ENCODE peak calls at places on chromosomes 13 and 19, in six cellular contexts. W, M, C, H, G and U are unnamed samples.

GRCh38 chr13:94431569-94431968 is 47.9 kb downstream of the DCT start:
- DNase-seq in W (no peak), M (no peak), C (no peak), H (no peak), G (no peak), U (no peak)

GRCh38 chr13:61918841-61919240 is 503.2 kb upstream of the PCDH20 start:
- DNase-seq in W (no peak), M (no peak), C (no peak), H (no peak), G (no peak), U (no peak)

GRCh38 chr13:49308977-49309408 is 61.3 kb downstream of the CDADC1 start:
- DNase-seq in W (no peak), M (no peak), C (no peak), H (peak), G (no peak), U (no peak)

GRCh38 chr13:49020940-49021548 is 45.3 kb downstream of the FNDC3A start:
- DNase-seq in W (no peak), M (no peak), C (no peak), H (no peak), G (peak), U (no peak)

GRCh38 chr13:19178901-19179593 is 2.6 kb downstream of the TUBA3C start:
- DNase-seq in W (no peak), M (no peak), C (no peak), H (no peak), G (no peak), U (no peak)

GRCh38 chr19:10356431-10356830 is 17.0 kb upstream of the ICAM3 start:
- DNase-seq in W (no peak), M (no peak), C (no peak), H (no peak), G (peak), U (no peak)

GRCh38 chr13:91868351-91868750 is 469.9 kb downstream of the GPC5 start:
- DNase-seq in W (no peak), M (no peak), C (no peak), H (no peak), G (no peak), U (no peak)

GRCh38 chr19:48506138-48506733 is 5.4 kb downstream of the LMTK3 start:
- DNase-seq in W (no peak), M (no peak), C (no peak), H (no peak), G (peak), U (no peak)

GRCh38 chr13:94842901-94843300 is 130.6 kb upstream of the SOX21 start:
- DNase-seq in W (no peak), M (no peak), C (no peak), H (no peak), G (no peak), U (no peak)

GRCh38 chr19:49533551-49534488 is 6.0 kb downstream of the RCN3 start:
- DNase-seq in W (peak), M (peak), C (peak), H (peak), G (peak), U (peak)

GRCh38 chr13:73325351-73326214 is 266.8 kb downstream of the KLF5 start:
- DNase-seq in W (no peak), M (peak), C (no peak), H (no peak), G (no peak), U (no peak)

GRCh38 chr19:49894011-49894664 is 2.5 kb downstream of the IL4I1 start:
- DNase-seq in W (no peak), M (no peak), C (no peak), H (no peak), G (no peak), U (no peak)

GRCh38 chr13:26584713-26585112 is 27.2 kb downstream of the WASF3 start:
- DNase-seq in W (no peak), M (no peak), C (no peak), H (no peak), G (no peak), U (no peak)

DNA sequence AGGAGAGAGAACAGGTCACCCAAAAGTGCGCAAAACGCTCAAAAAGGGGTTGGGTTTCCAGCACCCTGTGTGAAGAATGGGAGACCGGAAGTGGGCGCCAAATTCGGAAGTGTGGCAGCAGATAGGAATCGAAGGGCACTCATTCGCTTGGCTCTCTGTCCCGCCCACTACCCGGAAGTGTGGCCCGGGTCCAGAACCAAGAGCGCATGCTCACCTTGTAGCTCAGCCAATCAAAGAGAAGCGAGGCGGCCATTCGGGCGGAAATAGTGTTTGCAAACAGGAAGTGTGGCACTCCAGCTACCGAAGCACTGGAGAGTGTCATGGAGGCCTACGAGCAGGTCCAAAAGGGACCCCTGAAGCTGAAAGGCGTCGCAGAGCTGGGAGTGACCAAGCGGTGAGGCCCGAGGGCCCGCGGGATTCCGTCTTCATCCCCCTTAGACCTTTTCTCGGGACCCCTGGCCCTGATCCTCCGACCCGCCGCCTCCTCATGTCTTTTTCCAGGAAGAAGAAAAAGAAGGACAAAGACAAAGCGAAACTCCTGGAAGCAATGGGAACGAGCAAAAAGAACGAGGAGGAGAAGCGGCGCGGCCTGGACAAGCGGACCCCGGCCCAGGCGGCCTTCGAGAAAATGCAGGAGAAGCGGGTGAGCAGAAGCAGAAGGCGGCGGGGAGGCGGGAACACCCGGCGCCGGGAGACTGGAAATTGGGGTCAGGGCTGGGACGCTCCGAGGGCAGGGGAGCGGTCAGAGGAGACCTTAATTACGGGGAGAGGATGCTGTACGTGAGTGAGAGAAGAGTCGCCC is at the start of gene FAM32A:
- DNase-seq in W (peak), M (peak), C (peak), H (peak), G (peak), U (peak)
- TF ChIP-seq POLR2A in W (no peak), M (peak), C (peak), H (no peak), G (peak), U (peak)

GRCh38 chr19:17079710-17080440 is 4.3 kb downstream of the MYO9B start:
- DNase-seq in W (peak), M (peak), C (peak), H (peak), G (no peak), U (peak)

GRCh38 chr19:17080441-17080803 is 4.8 kb downstream of the MYO9B start:
- DNase-seq in W (no peak), M (no peak), C (no peak), H (no peak), G (no peak), U (peak)

GRCh38 chr19:17078038-17078919 is 2.7 kb downstream of the MYO9B start:
- DNase-seq in W (no peak), M (no peak), C (no peak), H (no peak), G (peak), U (no peak)

GRCh38 chr19:17077447-17078028 is 2.0 kb downstream of the MYO9B start:
- DNase-seq in W (no peak), M (no peak), C (no peak), H (no peak), G (no peak), U (no peak)

GRCh38 chr19:17078920-17079709 is 3.5 kb downstream of the MYO9B start:
- DNase-seq in W (no peak), M (no peak), C (no peak), H (no peak), G (no peak), U (no peak)
- TF ChIP-seq POLR2A in W (no peak), M (no peak), C (no peak), H (no peak), G (no peak), U (no peak)

DNA sequence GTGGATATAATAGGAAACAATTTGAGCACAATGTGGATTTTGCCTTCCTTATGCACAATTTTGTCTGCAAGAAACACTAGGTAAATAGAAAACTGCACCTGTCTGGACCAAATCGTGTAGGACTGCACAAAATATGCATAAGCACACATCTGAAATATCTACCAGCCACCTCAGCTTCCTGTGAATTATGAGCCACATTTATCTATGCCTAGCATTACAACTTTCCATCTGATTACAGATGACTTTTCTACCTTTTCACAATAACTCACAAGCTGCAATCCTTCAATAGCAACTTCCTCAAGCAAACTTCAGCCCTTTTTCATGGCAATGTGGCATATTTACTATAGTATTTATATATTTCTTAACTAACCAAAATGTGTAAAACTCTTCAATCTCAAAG is 5.7 kb upstream of the RFX2 start:
- DNase-seq in W (no peak), M (no peak), C (no peak), H (no peak), G (no peak), U (no peak)
- TF ChIP-seq POLR2A in W (no peak), M (no peak), C (no peak), H (no peak), G (no peak), U (no peak)

DNA sequence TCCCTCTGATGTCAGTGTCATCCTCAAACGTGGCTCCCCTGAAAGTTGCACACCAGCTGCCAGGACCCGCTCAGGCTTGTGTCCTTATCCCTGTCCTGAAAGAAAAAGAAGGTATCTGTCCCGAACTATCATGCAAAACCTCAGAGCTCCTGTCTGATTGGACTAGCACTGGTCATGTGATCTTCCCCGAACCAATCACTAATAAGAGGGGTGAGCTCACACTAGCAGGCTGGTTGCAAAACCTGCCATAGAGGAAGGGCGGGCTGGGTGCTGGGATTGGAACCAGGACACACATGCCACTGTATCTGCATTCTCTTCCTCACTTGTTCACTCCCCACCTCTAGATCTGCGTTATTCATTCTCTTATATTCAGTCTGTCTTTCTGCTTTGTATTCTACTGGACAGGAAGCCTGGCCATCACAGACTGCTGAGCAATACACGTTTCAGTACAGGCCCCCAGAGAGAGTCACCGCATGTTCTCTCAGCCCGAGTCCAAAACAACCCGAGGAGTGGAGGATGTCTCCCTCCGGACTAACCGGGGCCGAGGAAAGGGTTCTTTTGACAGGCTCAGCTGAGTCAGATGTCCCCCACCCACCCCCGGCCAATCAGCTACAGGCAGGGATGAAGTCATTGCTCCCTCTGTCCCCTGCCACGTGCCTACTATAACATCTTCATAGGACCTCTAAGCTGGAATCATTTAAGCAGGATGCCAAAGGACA is 97.7 kb downstream of the SIPA1L3 start:
- DNase-seq in W (peak), M (peak), C (peak), H (peak), G (peak), U (peak)
- TF ChIP-seq POLR2A in W (no peak), M (peak), C (no peak), H (no peak), G (peak), U (no peak)

GRCh38 chr19:16197188-16197621 is 506 bp upstream of the AP1M1 start:
- DNase-seq in W (no peak), M (no peak), C (no peak), H (no peak), G (no peak), U (no peak)

GRCh38 chr19:16199275-16199932 is 1.7 kb downstream of the AP1M1 start:
- DNase-seq in W (no peak), M (no peak), C (no peak), H (no peak), G (no peak), U (no peak)

GRCh38 chr19:16200038-16200775 is 2.5 kb downstream of the AP1M1 start:
- DNase-seq in W (no peak), M (no peak), C (no peak), H (no peak), G (peak), U (peak)

GRCh38 chr19:16198363-16198636 is 589 bp downstream of the AP1M1 start:
- DNase-seq in W (no peak), M (peak), C (no peak), H (no peak), G (no peak), U (peak)

DNA sequence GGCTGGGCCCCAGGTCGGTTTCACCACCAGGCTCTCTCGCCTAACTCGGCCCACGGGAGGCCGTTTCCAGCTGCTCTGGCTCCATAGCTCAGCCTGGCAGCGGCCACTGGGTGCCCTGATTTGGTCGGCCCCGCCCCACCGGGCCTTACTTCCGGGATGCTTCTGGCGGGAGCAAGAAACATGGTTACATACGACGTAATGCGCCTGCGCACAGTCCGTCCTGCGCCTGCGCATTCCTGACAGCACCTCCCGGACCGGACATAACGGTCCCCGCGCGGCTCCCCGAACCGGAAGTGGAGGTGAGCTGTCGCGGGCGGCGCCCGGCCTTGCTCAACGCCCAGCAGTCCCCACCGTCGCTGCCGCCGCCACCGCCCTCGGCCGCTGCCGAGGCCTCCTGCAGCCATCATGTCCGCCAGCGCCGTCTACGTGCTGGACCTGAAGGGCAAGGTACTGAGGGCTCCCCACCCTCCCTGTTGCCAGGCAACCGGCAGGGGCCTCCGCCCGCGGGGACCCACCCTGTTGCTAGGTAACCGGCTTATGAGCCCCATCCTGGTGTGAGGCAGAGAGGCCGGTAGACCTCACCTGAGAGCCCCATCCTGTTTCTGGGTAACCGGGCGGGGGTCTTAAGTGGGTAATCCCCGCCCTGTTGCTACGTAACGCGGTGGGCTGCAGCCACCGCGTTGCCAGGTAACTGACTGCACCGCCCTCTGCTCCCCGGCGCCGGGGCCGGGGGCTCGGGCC is at the start of gene AP1M1:
- DNase-seq in W (peak), M (peak), C (peak), H (peak), G (peak), U (peak)
- TF ChIP-seq POLR2A in W (no peak), M (peak), C (no peak), H (no peak), G (peak), U (peak)

GRCh38 chr19:1905071-1905862 is at the start of the genes ADAT3 and SCAMP4:
- DNase-seq in W (peak), M (peak), C (peak), H (peak), G (peak), U (peak)

GRCh38 chr19:1905863-1906375 is 720 bp downstream of the ADAT3 start:
- DNase-seq in W (no peak), M (no peak), C (no peak), H (no peak), G (no peak), U (no peak)

GRCh38 chr19:1901940-1902404 is 3.2 kb upstream of the ADAT3 start:
- DNase-seq in W (no peak), M (peak), C (no peak), H (no peak), G (peak), U (no peak)

GRCh38 chr19:1906985-1907562 is 1.9 kb downstream of the ADAT3 start:
- DNase-seq in W (no peak), M (no peak), C (no peak), H (no peak), G (no peak), U (no peak)

DNA sequence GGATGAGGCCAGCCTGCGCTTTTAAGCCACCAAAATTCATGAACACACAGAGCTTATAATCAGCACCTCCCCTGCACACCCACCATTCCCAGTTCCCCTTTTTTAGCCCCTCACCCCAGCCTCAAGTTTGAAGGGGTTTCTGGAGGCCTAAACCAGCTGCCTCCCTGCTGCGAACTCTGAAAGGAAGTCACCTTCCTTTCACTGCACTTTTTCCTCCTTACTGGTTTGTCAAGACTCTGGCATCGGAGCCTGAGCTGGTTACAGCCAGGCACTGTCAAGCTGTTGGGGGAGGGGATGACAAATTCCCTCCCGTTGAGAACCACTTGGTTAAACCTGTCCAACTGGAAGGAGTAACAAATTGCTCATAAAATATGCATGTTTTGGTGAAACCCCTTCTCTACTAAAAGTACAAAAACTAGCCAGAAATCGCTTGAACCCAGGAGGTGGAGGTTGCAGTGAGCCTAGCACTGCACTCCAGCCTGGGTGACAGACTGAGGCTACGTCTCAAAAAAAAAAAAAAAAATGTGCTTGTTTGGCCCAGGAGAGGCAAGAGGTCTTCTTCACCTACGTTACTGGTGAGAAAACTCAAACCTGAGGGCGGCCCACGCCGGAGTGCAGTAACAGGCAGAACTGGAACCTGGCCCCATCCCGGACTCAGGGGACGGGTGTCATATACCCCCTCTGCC is 671 bp upstream of the ADAT3 start:
- DNase-seq in W (no peak), M (peak), C (peak), H (no peak), G (peak), U (peak)
- TF ChIP-seq POLR2A in W (no peak), M (no peak), C (no peak), H (no peak), G (no peak), U (no peak)